ENCODE peak calls at places on chromosomes 13 and 19, in five cellular contexts. X, B, M, K and E are unnamed samples. For H3K4me1, the result is how much of the 10 kb centered on the place peaks cover.

GRCh38 chr19:46859637-46860124 is 1.1 kb upstream of the ARHGAP35 start:
- DNase-seq in X (no peak), B (peak), M (no peak), K (no peak), E (no peak)

GRCh38 chr13:41117859-41118258 is 14.7 kb downstream of the KBTBD6 start:
- DNase-seq in X (no peak), B (no peak), M (no peak), K (no peak), E (no peak)

GRCh38 chr19:42108527-42109389 is 23.5 kb downstream of the POU2F2 start:
- DNase-seq in X (peak), B (peak), M (peak), K (peak), E (peak)

GRCh38 chr19:47404334-47405196 is 14.8 kb downstream of the MEIS3 start:
- DNase-seq in X (no peak), B (no peak), M (no peak), K (no peak), E (no peak)

GRCh38 chr19:40693150-40693788 is 2.8 kb upstream of the NUMBL start:
- DNase-seq in X (no peak), B (no peak), M (no peak), K (no peak), E (no peak)

GRCh38 chr13:25365720-25366235 is 6.0 kb upstream of the ATP8A2 start:
- DNase-seq in X (no peak), B (no peak), M (no peak), K (no peak), E (no peak)

GRCh38 chr19:7668842-7669241 is at the start of gene RETN:
- DNase-seq in X (no peak), B (no peak), M (no peak), K (no peak), E (no peak)

GRCh38 chr13:21998279-21998678 is 327.4 kb downstream of the FGF9 start:
- DNase-seq in X (no peak), B (no peak), M (no peak), K (no peak), E (peak)

GRCh38 chr19:48968179-48968661 is 3.1 kb downstream of the FTL start:
- DNase-seq in X (no peak), B (peak), M (no peak), K (no peak), E (peak)

GRCh38 chr13:28313579-28313978 is 175.2 kb downstream of the PAN3 start:
- DNase-seq in X (no peak), B (peak), M (no peak), K (no peak), E (peak)

GRCh38 chr13:110538632-110539031 is 22.9 kb downstream of the RAB20 start:
- DNase-seq in X (no peak), B (no peak), M (no peak), K (no peak), E (no peak)

GRCh38 chr19:37362733-37363132 is 8.2 kb upstream of the ZNF527 start:
- DNase-seq in X (peak), B (no peak), M (no peak), K (peak), E (peak)

GRCh38 chr13:79741006-79741405 is 260.1 kb downstream of the NDFIP2 start:
- DNase-seq in X (peak), B (peak), M (no peak), K (no peak), E (peak)

GRCh38 chr13:25762795-25763377 is 288.9 kb downstream of the SHISA2 start:
- DNase-seq in X (no peak), B (no peak), M (no peak), K (no peak), E (no peak)

GRCh38 chr19:1267441-1268391 is 1.4 kb upstream of the CIRBP start:
- DNase-seq in X (no peak), B (peak), M (no peak), K (no peak), E (no peak)
- H3K27ac ChIP-seq in X (no peak), B (peak), M (no peak), K (no peak), E (no peak)

GRCh38 chr19:14168259-14168972 is 32.0 kb upstream of the ASF1B start:
- DNase-seq in X (no peak), B (no peak), M (no peak), K (no peak), E (no peak)
- H3K4me1 ChIP-seq in X (under half), B (under half), M (under half), K (under half), E (under half)

DNA sequence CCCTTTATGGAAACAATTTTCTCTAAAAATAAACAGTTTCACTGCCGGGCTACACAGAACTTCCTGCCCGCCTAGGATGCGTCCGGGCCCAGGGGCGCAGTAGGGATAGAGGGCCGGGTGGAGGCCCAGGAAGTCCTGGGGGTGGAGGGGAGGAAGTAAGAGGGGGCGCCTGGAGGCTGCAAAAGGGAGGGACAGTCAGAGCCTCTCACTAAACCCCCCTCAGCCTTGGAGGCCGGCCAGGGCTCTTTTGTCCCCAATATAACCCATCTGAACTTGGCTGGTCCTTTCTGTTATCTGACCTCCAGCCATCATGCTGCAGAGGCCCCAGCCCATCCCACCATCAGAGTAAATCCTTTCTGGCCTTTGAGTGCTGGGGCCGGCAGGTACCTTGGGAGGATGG is 2.2 kb downstream of the KANK2 start:
- DNase-seq in X (no peak), B (peak), M (no peak), K (no peak), E (no peak)
- H2BK120ac ChIP-seq in X (no peak), B (peak), M (no peak), K (no peak), E (no peak)

DNA sequence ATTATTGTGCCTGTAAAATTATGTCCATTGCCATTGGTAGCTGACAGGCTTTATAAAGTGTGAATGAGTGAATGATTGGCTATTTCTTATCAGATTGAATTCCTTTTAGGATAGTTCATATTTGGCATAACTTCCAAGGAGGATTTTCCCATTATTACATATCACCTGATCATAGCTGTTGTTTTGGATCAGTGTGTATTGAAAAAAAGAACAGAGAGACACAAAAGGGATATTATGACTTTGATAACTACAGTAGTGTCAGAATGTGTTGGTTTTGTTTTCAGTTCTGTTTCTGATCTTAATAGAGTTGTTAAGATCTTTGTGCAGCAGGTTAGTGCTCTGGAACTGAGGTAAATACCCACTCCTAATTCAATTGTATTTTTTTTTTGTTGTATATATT is 103.8 kb downstream of the LRCH1 start:
- DNase-seq in X (no peak), B (no peak), M (no peak), K (no peak), E (no peak)
- H3K27ac ChIP-seq in X (peak), B (no peak), M (no peak), K (no peak), E (no peak)

DNA sequence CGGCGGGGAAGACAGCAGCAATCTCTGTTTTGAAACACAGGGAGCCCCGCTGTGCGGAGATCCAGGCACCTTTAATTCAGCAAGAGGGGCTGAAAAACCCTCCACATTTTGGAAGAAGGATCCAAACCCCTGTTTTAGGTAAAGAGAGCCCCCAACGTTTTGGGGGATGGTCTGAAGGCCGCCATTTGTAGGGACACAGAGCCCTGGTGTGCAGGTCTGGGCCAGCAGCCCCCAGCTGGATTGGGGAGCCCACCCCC is 3.5 kb upstream of the HOOK2 start:
- DNase-seq in X (no peak), B (no peak), M (no peak), K (no peak), E (no peak)
- H3K4me1 ChIP-seq in X (under half), B (under half), M (under half), K (under half), E (under half)